ENCODE peak calls at places on chromosome X, in nine cellular contexts. X is A549, P is endodermal cell, W is SK-N-MC, D is transverse colon, M is iPS DF 6.9, A is psoas muscle, T is AG04450, R is left lung. I is an unnamed sample.

GRCh38 chrX:72349190-72349589 is 43.5 kb upstream of the CITED1 start:
- DNase-seq in T (no peak), R (no peak), M (no peak), A (no peak), W (no peak), P (no peak), X (no peak), D (no peak), I (no peak)

GRCh38 chrX:140712413-140713173 is 3.0 kb downstream of the LINC00632 start:
- DNase-seq in T (no peak), W (peak), P (peak), D (peak), R (peak), M (no peak), X (peak), A (peak), I (peak)

GRCh38 chrX:75156537-75156945 is 458 bp upstream of the ABCB7 start:
- DNase-seq in T (no peak), X (no peak), M (no peak), R (no peak), W (no peak), A (no peak), D (no peak), P (no peak), I (no peak)

GRCh38 chrX:52422884-52423283 is 54.1 kb downstream of the XAGE2 start:
- DNase-seq in R (no peak), T (peak), D (no peak), A (no peak), W (no peak), X (no peak), P (no peak), M (no peak), I (no peak)

GRCh38 chrX:109732780-109733657 is at the start of gene ACSL4:
- DNase-seq in W (no peak), M (peak), R (peak), P (peak), X (peak), D (peak), A (peak), T (no peak), I (peak)

GRCh38 chrX:1537031-1537715 is at the start of gene P2RY8:
- DNase-seq in P (no peak), D (peak), X (peak), W (no peak), T (no peak), A (peak), M (no peak), R (peak), I (peak)

GRCh38 chrX:23223169-23223568 is 111.5 kb upstream of the PTCHD1 start:
- DNase-seq in D (no peak), T (no peak), R (no peak), W (no peak), A (no peak), P (peak), X (no peak), M (no peak), I (no peak)

GRCh38 chrX:100289159-100289558 is 120.9 kb downstream of the PCDH19 start:
- DNase-seq in W (no peak), M (no peak), D (no peak), X (no peak), R (no peak), T (no peak), P (no peak), A (no peak), I (no peak)

GRCh38 chrX:5876984-5877655 is 351.5 kb downstream of the NLGN4X start:
- DNase-seq in A (no peak), D (peak), T (no peak), W (no peak), X (peak), P (peak), R (no peak), M (no peak), I (no peak)

GRCh38 chrX:37578045-37578444 is 6.6 kb downstream of the LANCL3 start:
- DNase-seq in X (no peak), T (no peak), D (no peak), M (no peak), R (no peak), P (no peak), W (no peak), A (no peak), I (no peak)

GRCh38 chrX:44314259-44314734 is 29.2 kb downstream of the EFHC2 start:
- DNase-seq in W (no peak), X (no peak), R (no peak), D (peak), T (peak), M (no peak), A (peak), P (peak), I (peak)

GRCh38 chrX:138711399-138712347 is at the start of gene FGF13:
- DNase-seq in X (no peak), T (no peak), P (peak), A (peak), M (peak), W (no peak), D (peak), R (peak), I (peak)

GRCh38 chrX:140318306-140318705 is 186.6 kb downstream of the SOX3 start:
- DNase-seq in M (no peak), P (no peak), R (no peak), D (no peak), A (no peak), W (no peak), T (no peak), X (no peak), I (no peak)

GRCh38 chrX:69136546-69137331 is 28.5 kb downstream of the PJA1 start:
- DNase-seq in W (no peak), T (no peak), X (no peak), P (peak), D (no peak), R (no peak), A (peak), M (no peak), I (no peak)

GRCh38 chrX:123217077-123217476 is 33.0 kb downstream of the GRIA3 start:
- DNase-seq in W (no peak), R (no peak), M (no peak), T (no peak), A (peak), D (no peak), P (no peak), X (no peak), I (no peak)

GRCh38 chrX:50609796-50610195 is 139.2 kb upstream of the DGKK start:
- DNase-seq in W (peak), M (no peak), A (no peak), P (no peak), T (peak), X (no peak), R (no peak), D (no peak), I (no peak)

GRCh38 chrX:74371399-74371798 is 49.9 kb upstream of the SLC16A2 start:
- DNase-seq in R (no peak), D (no peak), X (no peak), M (no peak), T (no peak), W (no peak), P (no peak), A (no peak), I (no peak)

GRCh38 chrX:30153175-30153880 is 62.0 kb upstream of the MAGEB2 start:
- DNase-seq in X (no peak), R (no peak), T (no peak), W (peak), D (no peak), M (no peak), A (no peak), P (no peak), I (no peak)

GRCh38 chrX:75061701-75062100 is 94.4 kb downstream of the ABCB7 start:
- DNase-seq in X (no peak), T (no peak), W (no peak), R (no peak), D (no peak), A (no peak), P (no peak), M (no peak), I (no peak)

GRCh38 chrX:13257223-13258051 is 62.4 kb downstream of the ATXN3L start:
- DNase-seq in W (no peak), M (no peak), D (no peak), A (no peak), P (no peak), X (no peak), T (no peak), R (no peak), I (no peak)

GRCh38 chrX:34764842-34765241 is 107.8 kb upstream of the TMEM47 start:
- DNase-seq in X (no peak), A (no peak), P (peak), W (no peak), D (no peak), T (no peak), M (peak), R (no peak), I (no peak)

GRCh38 chrX:111360839-111361238 is 51.2 kb downstream of the DCX start:
- DNase-seq in D (no peak), W (no peak), P (peak), T (no peak), X (no peak), R (no peak), M (no peak), A (no peak), I (no peak)

GRCh38 chrX:149504226-149504914 is 736 bp downstream of the IDS start:
- DNase-seq in D (peak), T (no peak), W (no peak), X (peak), M (no peak), P (peak), R (peak), A (no peak), I (peak)

DNA sequence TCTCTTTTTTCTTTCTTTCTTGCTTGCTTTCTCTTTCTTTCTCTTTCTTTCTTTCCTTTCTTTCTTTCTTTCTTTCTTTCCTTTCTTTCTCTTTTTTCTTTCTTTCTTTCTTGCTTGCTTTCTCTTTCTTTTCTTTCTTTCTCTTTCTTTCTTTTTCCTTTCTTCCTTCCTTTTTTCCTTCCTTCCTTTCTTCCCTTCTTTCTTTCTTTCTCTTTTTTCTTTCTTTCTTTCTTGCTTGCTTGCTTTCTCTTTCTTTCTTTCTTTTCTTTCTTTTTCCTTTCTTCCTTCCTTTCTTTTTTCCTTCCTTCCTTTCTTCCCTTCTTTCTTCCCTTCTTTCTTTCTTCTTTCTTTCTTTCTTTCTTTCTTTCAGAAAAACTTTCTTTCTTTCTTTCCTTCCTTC is 108.1 kb upstream of the SHOX start:
- DNase-seq in A (no peak), W (no peak), P (no peak), T (no peak), X (no peak), M (no peak), R (no peak), D (no peak), I (no peak)
- H3K27ac ChIP-seq in A (no peak), W (no peak), P (no peak), T (no peak), X (no peak), M (no peak), R (no peak), D (no peak), I (no peak)

GRCh38 chrX:118503260-118504041 is 7.8 kb downstream of the DOCK11 start:
- DNase-seq in A (no peak), M (no peak), P (no peak), W (no peak), T (no peak), R (no peak), X (no peak), D (no peak), I (no peak)
- H3K4me3 ChIP-seq in A (no peak), M (no peak), P (no peak), W (no peak), T (no peak), R (no peak), X (no peak), D (no peak), I (no peak)

GRCh38 chrX:38699603-38700110 is 101.6 kb upstream of the MID1IP1 start:
- DNase-seq in D (no peak), X (no peak), A (no peak), M (no peak), T (no peak), P (no peak), R (no peak), W (peak), I (no peak)
- H3K27ac ChIP-seq in D (no peak), X (no peak), A (no peak), M (no peak), T (no peak), P (no peak), R (no peak), W (peak), I (no peak)

DNA sequence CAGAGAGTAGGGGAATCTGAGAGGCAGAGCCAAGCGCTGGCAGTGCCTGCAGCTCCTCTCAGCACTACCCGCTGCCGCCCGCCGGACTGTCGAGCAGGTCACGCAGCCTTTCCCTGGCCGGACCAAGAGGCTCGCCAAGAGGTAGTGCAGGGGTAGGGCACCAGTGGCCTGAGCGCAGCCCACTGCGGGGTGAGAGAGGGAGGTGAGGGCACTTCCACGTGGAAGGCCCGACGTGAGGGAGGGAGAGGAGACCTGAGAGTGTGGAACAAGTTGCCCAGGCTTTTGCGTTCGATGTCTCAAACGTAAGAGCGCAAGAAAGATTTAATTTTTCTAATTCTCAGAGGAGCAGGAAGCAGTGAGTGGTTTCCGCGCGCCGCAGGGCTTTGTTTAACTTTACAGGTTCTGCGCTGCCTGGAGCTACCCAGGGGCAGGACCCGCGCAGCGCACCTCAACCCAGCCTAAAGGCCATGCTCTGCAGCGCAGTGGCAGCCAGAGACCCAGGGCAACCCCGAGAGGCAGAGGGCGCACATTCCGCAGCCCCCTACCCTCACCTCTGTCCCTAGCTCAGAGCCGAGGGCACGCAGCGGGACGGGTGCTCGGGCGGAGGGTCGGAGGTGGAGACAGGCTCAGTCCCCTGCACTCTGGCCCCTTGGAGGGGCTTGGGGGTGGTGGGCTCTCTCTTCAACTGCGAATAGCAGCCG is 14.9 kb downstream of the ARHGAP36 start:
- DNase-seq in T (no peak), M (no peak), W (no peak), D (no peak), R (no peak), A (no peak), X (no peak), P (peak), I (no peak)
- H3K4me3 ChIP-seq in T (no peak), M (peak), W (no peak), D (no peak), R (no peak), A (no peak), X (no peak), P (no peak), I (no peak)

DNA sequence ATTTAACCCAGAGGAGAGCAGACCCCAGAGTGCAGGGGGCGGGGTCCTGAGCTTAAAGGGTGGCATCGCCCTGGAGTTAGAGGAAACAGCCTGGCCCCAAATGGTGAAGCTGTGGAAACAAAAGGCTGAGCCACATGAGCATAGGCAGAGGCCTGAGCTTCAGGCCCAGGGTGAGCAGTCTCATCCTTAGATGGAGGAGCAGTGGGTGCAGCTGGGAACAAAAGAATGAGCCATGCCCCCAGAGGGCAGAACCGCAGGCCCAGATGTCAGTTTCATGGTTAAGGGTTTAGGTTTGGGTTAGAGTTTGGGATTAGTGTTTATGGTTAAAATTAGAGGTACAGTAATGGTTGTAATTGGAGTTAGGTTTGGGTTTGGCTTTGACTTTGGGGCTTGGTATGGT is 44.4 kb upstream of the IL9R start:
- DNase-seq in P (no peak), A (no peak), X (no peak), W (no peak), T (no peak), R (no peak), M (no peak), D (no peak), I (no peak)
- H3K27ac ChIP-seq in P (no peak), A (no peak), X (no peak), W (no peak), T (no peak), R (no peak), M (no peak), D (no peak), I (no peak)

GRCh38 chrX:84186603-84187358 is 1.2 kb downstream of the RPS6KA6 start:
- DNase-seq in X (peak), P (peak), W (no peak), D (peak), T (no peak), M (no peak), R (no peak), A (no peak), I (no peak)

GRCh38 chrX:84192006-84192405 is 4.0 kb upstream of the RPS6KA6 start:
- DNase-seq in X (no peak), D (no peak), T (no peak), W (no peak), P (no peak), A (no peak), R (no peak), M (no peak), I (no peak)

GRCh38 chrX:84189125-84189524 is 1.1 kb upstream of the RPS6KA6 start:
- DNase-seq in A (no peak), R (no peak), X (no peak), M (no peak), P (no peak), D (no peak), W (no peak), T (no peak), I (no peak)

GRCh38 chrX:84187501-84188319 is at the start of gene RPS6KA6:
- DNase-seq in W (no peak), X (peak), P (peak), T (no peak), D (peak), R (peak), A (peak), M (no peak), I (peak)

GRCh38 chrX:84188320-84188834 is 378 bp upstream of the RPS6KA6 start:
- DNase-seq in M (no peak), A (peak), P (no peak), X (peak), D (peak), W (no peak), R (peak), T (peak), I (peak)
- H3K4me3 ChIP-seq in M (peak), A (peak), P (peak), X (peak), D (peak), W (no peak), R (peak), T (peak), I (peak)

DNA sequence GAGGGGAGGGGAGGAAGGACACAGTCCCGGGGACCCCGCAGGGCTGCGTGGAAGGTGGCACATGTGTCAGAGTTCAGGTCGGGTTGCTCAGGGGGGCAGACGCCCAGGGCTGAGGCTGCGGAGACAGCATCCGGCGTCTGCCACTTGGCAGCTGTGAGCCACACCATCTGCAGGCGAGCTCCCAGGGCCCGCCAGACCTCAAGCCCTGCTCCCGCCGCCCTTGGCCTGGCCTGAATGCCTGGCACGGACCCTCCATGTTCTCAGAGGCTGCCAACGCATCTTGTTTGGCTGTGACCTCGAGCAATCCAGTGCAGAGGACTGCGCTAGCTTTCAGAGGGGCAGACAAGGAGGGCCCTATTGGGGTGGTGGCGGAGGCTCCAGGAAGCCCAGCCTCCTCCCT is 5.1 kb downstream of the BGN start:
- DNase-seq in X (no peak), A (peak), M (no peak), R (no peak), T (no peak), W (no peak), P (no peak), D (no peak), I (no peak)
- H3K27ac ChIP-seq in X (no peak), A (no peak), M (no peak), R (no peak), T (no peak), W (no peak), P (no peak), D (no peak), I (no peak)

DNA sequence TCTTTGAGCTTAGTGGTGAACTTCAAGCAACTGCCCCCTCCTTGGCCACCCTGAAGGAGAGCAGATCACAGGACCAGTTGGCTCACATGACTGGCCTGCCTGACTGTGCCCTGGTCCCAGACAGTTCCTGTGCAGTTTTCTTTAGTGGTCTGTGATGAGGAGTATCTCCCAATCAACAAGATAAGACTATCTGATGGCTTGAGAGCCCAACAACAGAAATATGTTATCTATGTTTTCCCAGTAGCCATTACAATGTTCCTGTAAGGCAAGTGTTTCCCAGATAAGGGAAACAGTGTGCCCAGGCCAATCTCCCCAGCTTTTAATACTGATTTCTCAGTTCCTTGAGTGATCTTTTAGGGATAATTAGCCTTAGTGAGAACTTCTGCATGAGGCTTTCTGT is 14.2 kb upstream of the TIMM8A start:
- DNase-seq in M (no peak), W (no peak), R (no peak), X (no peak), A (no peak), T (no peak), D (no peak), P (no peak), I (no peak)
- H3K4me3 ChIP-seq in M (no peak), W (no peak), R (no peak), X (no peak), A (no peak), T (no peak), D (no peak), P (no peak), I (no peak)

GRCh38 chrX:20265221-20265725 is 1.4 kb downstream of the RPS6KA3 start:
- DNase-seq in M (no peak), X (peak), A (peak), W (no peak), D (peak), P (peak), R (peak), T (peak), I (peak)
- H3K27ac ChIP-seq in M (no peak), X (peak), A (peak), W (no peak), D (peak), P (peak), R (peak), T (peak), I (peak)

GRCh38 chrX:40685352-40685918 is 38.1 kb upstream of the CXorf38 start:
- DNase-seq in P (no peak), A (no peak), X (no peak), W (no peak), R (no peak), T (no peak), D (no peak), M (no peak), I (no peak)
- H3K4me3 ChIP-seq in P (no peak), A (no peak), X (no peak), W (no peak), R (no peak), T (no peak), D (no peak), M (no peak), I (no peak)

I was measured in lower lobe of right lung.